ENCODE peak calls at places on chromosome 1, in four cellular contexts. One of them, this sample, is unnamed.

GRCh38 chr1:243718893-243719292 is 131.2 kb downstream of the AKT3 start:
- DNase-seq in iris pigment epithelial cell: peak; percentile 64
- DNase-seq in progenitor cell of endocrine pancreas: no peak
- DNase-seq in AG09319: no peak
- DNase-seq in this sample: no peak

GRCh38 chr1:90204036-90204594 is 209.2 kb downstream of the ZNF326 start:
- DNase-seq in AG09319: no peak
- DNase-seq in progenitor cell of endocrine pancreas: no peak
- DNase-seq in iris pigment epithelial cell: no peak
- DNase-seq in this sample: no peak

GRCh38 chr1:162327791-162328165 is 48.9 kb downstream of the SPATA46 start:
- DNase-seq in iris pigment epithelial cell: no peak
- DNase-seq in progenitor cell of endocrine pancreas: no peak
- DNase-seq in AG09319: no peak
- DNase-seq in this sample: no peak

GRCh38 chr1:200226268-200226968 is 183.4 kb downstream of the ZNF281 start:
- DNase-seq in progenitor cell of endocrine pancreas: no peak
- DNase-seq in AG09319: no peak
- DNase-seq in iris pigment epithelial cell: no peak
- DNase-seq in this sample: no peak

GRCh38 chr1:182633657-182634281 is 29.6 kb upstream of the RGS16 start:
- DNase-seq in iris pigment epithelial cell: no peak
- DNase-seq in AG09319: no peak
- DNase-seq in progenitor cell of endocrine pancreas: no peak
- DNase-seq in this sample: no peak

GRCh38 chr1:20192364-20192763 is 6.0 kb upstream of the PLA2G2C start:
- DNase-seq in progenitor cell of endocrine pancreas: no peak
- DNase-seq in AG09319: no peak
- DNase-seq in iris pigment epithelial cell: peak; percentile 45
- DNase-seq in this sample: no peak

GRCh38 chr1:62294211-62294610 is 25.0 kb downstream of the KANK4 start:
- DNase-seq in progenitor cell of endocrine pancreas: no peak
- DNase-seq in iris pigment epithelial cell: no peak
- DNase-seq in AG09319: no peak
- DNase-seq in this sample: no peak

GRCh38 chr1:239952348-239953307 is 139.1 kb upstream of the FMN2 start:
- DNase-seq in AG09319: no peak
- DNase-seq in iris pigment epithelial cell: peak; percentile 18
- DNase-seq in progenitor cell of endocrine pancreas: peak; percentile 26
- DNase-seq in this sample: no peak

GRCh38 chr1:183915634-183916510 is 111.0 kb downstream of the RGL1 start:
- DNase-seq in progenitor cell of endocrine pancreas: peak; percentile 51
- DNase-seq in AG09319: peak; percentile 93
- DNase-seq in iris pigment epithelial cell: peak; percentile 98
- DNase-seq in this sample: peak; percentile 74